ENCODE peak calls at places on chromosomes 2 and 18, in ten cellular contexts. H is pancreas; U is Panc1; D is right lobe of liver; E is iPS DF 6.9; M is K562; T is astrocyte; P is mucosa of descending colon; F is neural progenitor cell; S is CD8-positive, alpha-beta T cell. Q is an unnamed sample. For H3K36me3, the result is how much of the 10 kb centered on the place peaks cover.

GRCh38 chr18:25075793-25076192 is 276.2 kb downstream of the ZNF521 start:
- DNase-seq in H (no peak), U (no peak), D (no peak), E (no peak), M (no peak), T (peak), P (no peak), F (no peak), S (no peak), Q (no peak)

GRCh38 chr18:79595876-79596374 is 83.7 kb upstream of the CTDP1 start:
- DNase-seq in H (no peak), U (no peak), D (peak), E (no peak), M (no peak), T (no peak), P (peak), F (no peak), S (no peak), Q (no peak)

GRCh38 chr18:79720359-79720733 is 40.7 kb downstream of the CTDP1 start:
- DNase-seq in H (no peak), U (no peak), D (no peak), E (no peak), M (no peak), T (no peak), P (no peak), F (no peak), S (peak), Q (no peak)

GRCh38 chr2:137228566-137228965 is 463.2 kb downstream of the THSD7B start:
- DNase-seq in H (no peak), U (peak), D (no peak), E (no peak), M (no peak), T (peak), P (no peak), F (no peak), S (no peak), Q (no peak)

GRCh38 chr2:231905026-231905425 is 21.2 kb downstream of the NPPC start:
- DNase-seq in H (no peak), U (no peak), D (no peak), E (no peak), M (no peak), T (no peak), P (no peak), F (no peak), S (no peak), Q (no peak)

GRCh38 chr2:163319006-163319405 is 416.8 kb downstream of the FIGN start:
- DNase-seq in H (no peak), U (peak), D (no peak), E (no peak), M (no peak), T (peak), P (no peak), F (no peak), S (no peak), Q (no peak)

GRCh38 chr2:15313657-15314056 is 247.5 kb downstream of the NBAS start:
- DNase-seq in H (no peak), U (no peak), D (no peak), E (no peak), M (no peak), T (peak), P (no peak), F (no peak), S (no peak), Q (no peak)

GRCh38 chr2:192555740-192556139 is 361.0 kb upstream of the TMEFF2 start:
- DNase-seq in H (no peak), U (no peak), D (no peak), E (no peak), M (no peak), T (no peak), P (no peak), F (no peak), S (no peak), Q (no peak)

GRCh38 chr2:131039535-131039907 is 53.7 kb downstream of the FAM168B start:
- DNase-seq in H (no peak), U (no peak), D (no peak), E (no peak), M (no peak), T (no peak), P (no peak), F (no peak), S (no peak), Q (peak)

GRCh38 chr2:145380436-145381017 is 860.6 kb upstream of the ZEB2 start:
- DNase-seq in H (no peak), U (no peak), D (no peak), E (no peak), M (no peak), T (peak), P (no peak), F (no peak), S (no peak), Q (no peak)

GRCh38 chr2:220499281-220499680 is 871.9 kb downstream of the SLC4A3 start:
- DNase-seq in H (no peak), U (no peak), D (no peak), E (no peak), M (no peak), T (peak), P (no peak), F (peak), S (no peak), Q (no peak)

GRCh38 chr2:210496512-210496911 is 20.0 kb upstream of the LANCL1 start:
- DNase-seq in H (no peak), U (no peak), D (no peak), E (no peak), M (no peak), T (no peak), P (no peak), F (no peak), S (no peak), Q (no peak)

GRCh38 chr2:226431301-226431955 is 368.2 kb downstream of the IRS1 start:
- DNase-seq in H (no peak), U (no peak), D (no peak), E (no peak), M (no peak), T (peak), P (no peak), F (no peak), S (no peak), Q (no peak)

GRCh38 chr2:162475661-162476060 is 131.7 kb downstream of the GCA start:
- DNase-seq in H (peak), U (no peak), D (no peak), E (no peak), M (no peak), T (peak), P (no peak), F (peak), S (no peak), Q (no peak)

GRCh38 chr18:22509423-22509822 is 91.7 kb upstream of the CTAGE1 start:
- DNase-seq in H (no peak), U (no peak), D (no peak), E (no peak), M (peak), T (no peak), P (no peak), F (no peak), S (no peak), Q (no peak)

GRCh38 chr2:177322801-177323261 is 58.3 kb upstream of the NFE2L2 start:
- DNase-seq in H (peak), U (no peak), D (peak), E (no peak), M (no peak), T (no peak), P (peak), F (no peak), S (no peak), Q (no peak)

GRCh38 chr2:75055820-75056675 is 97.6 kb downstream of the POLE4 start:
- DNase-seq in H (no peak), U (no peak), D (no peak), E (peak), M (no peak), T (peak), P (no peak), F (peak), S (no peak), Q (peak)

GRCh38 chr2:52115750-52116149 is 1083.8 kb upstream of the NRXN1 start:
- DNase-seq in H (no peak), U (no peak), D (no peak), E (no peak), M (no peak), T (peak), P (no peak), F (no peak), S (no peak), Q (no peak)

GRCh38 chr18:79578396-79579260 is 101.0 kb upstream of the CTDP1 start:
- DNase-seq in H (no peak), U (no peak), D (peak), E (no peak), M (no peak), T (no peak), P (no peak), F (no peak), S (no peak), Q (no peak)

GRCh38 chr18:21391074-21391673 is 149.1 kb downstream of the GREB1L start:
- DNase-seq in H (no peak), U (peak), D (no peak), E (no peak), M (no peak), T (peak), P (no peak), F (no peak), S (no peak), Q (no peak)

GRCh38 chr2:6812857-6813530 is 52.7 kb downstream of the CMPK2 start:
- DNase-seq in H (no peak), U (no peak), D (no peak), E (no peak), M (no peak), T (no peak), P (no peak), F (no peak), S (no peak), Q (peak)

GRCh38 chr2:190137561-190137960 is 75.0 kb upstream of the MSTN start:
- DNase-seq in H (no peak), U (no peak), D (peak), E (no peak), M (no peak), T (no peak), P (no peak), F (no peak), S (no peak), Q (no peak)

GRCh38 chr2:67486041-67486796 is 89.1 kb downstream of the ETAA1 start:
- DNase-seq in H (peak), U (no peak), D (no peak), E (no peak), M (no peak), T (peak), P (no peak), F (no peak), S (no peak), Q (no peak)

GRCh38 chr2:39370101-39370500 is 67.0 kb downstream of the MAP4K3 start:
- DNase-seq in H (no peak), U (no peak), D (no peak), E (no peak), M (no peak), T (peak), P (no peak), F (no peak), S (no peak), Q (no peak)

GRCh38 chr18:62030091-62030985 is 137.5 kb upstream of the RNF152 start:
- DNase-seq in H (no peak), U (no peak), D (no peak), E (no peak), M (no peak), T (peak), P (no peak), F (no peak), S (no peak), Q (no peak)

GRCh38 chr2:227010433-227010832 is 153.6 kb downstream of the COL4A4 start:
- DNase-seq in H (no peak), U (no peak), D (no peak), E (no peak), M (no peak), T (peak), P (no peak), F (no peak), S (no peak), Q (no peak)

GRCh38 chr2:233819884-233820765 is 34.2 kb downstream of the HJURP start:
- DNase-seq in H (peak), U (no peak), D (no peak), E (no peak), M (no peak), T (no peak), P (no peak), F (no peak), S (no peak), Q (no peak)

GRCh38 chr2:235206980-235207579 is 255.3 kb downstream of the SH3BP4 start:
- DNase-seq in H (no peak), U (no peak), D (no peak), E (no peak), M (no peak), T (no peak), P (no peak), F (no peak), S (no peak), Q (no peak)

GRCh38 chr2:165877565-165878550 is 75.7 kb downstream of the TTC21B start:
- DNase-seq in H (no peak), U (no peak), D (no peak), E (no peak), M (no peak), T (peak), P (no peak), F (no peak), S (no peak), Q (no peak)
- H3K36me3 ChIP-seq in H (under half), U (under half), D (under half), E (under half), M (under half), T (under half), P (under half), F (under half), S (under half), Q (under half)

GRCh38 chr2:134946073-134946472 is 27.5 kb downstream of the CCNT2 start:
- DNase-seq in H (no peak), U (no peak), D (no peak), E (no peak), M (no peak), T (no peak), P (no peak), F (no peak), S (no peak), Q (no peak)
- H3K36me3 ChIP-seq in H (under half), U (under half), D (under half), E (under half), M (half or more), T (under half), P (under half), F (under half), S (under half), Q (under half)

GRCh38 chr2:71389379-71390072 is 57.9 kb downstream of the ZNF638 start:
- DNase-seq in H (no peak), U (no peak), D (no peak), E (no peak), M (no peak), T (no peak), P (no peak), F (no peak), S (no peak), Q (no peak)

GRCh38 chr2:71395471-71395870 is 57.9 kb upstream of the DYSF start:
- DNase-seq in H (no peak), U (no peak), D (no peak), E (no peak), M (no peak), T (no peak), P (no peak), F (no peak), S (no peak), Q (no peak)

GRCh38 chr2:71388214-71388613 is 56.6 kb downstream of the ZNF638 start:
- DNase-seq in H (no peak), U (no peak), D (no peak), E (no peak), M (no peak), T (no peak), P (no peak), F (no peak), S (no peak), Q (no peak)

GRCh38 chr2:71393216-71393615 is 60.1 kb upstream of the DYSF start:
- DNase-seq in H (no peak), U (no peak), D (no peak), E (no peak), M (no peak), T (no peak), P (no peak), F (no peak), S (no peak), Q (no peak)
- H3K36me3 ChIP-seq in H (under half), U (under half), D (under half), E (under half), M (half or more), T (under half), P (under half), F (under half), S (under half), Q (under half)

DNA sequence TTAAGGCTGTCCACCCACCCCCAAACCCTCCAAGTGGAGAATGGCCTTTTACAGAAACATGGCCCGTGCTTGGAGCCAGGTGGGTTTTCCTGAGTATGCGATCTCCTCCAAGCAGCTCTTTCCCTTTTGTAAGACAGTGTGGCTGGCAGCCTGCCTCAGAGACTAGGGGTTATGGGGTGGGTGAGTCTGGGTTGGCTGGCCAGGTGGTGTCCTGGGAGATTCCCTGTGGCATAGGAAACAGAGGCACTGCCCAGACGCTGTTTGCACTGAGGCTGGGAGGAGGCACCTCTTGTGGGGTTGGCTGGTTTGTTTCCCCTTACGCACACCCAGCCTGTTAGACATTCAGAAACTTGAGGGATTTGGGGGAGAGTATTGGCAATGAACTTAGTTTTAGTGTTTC is 82.3 kb upstream of the MCFD2 start:
- DNase-seq in H (no peak), U (no peak), D (no peak), E (no peak), M (no peak), T (no peak), P (no peak), F (no peak), S (no peak), Q (no peak)
- H3K36me3 ChIP-seq in H (under half), U (under half), D (under half), E (under half), M (under half), T (under half), P (under half), F (under half), S (under half), Q (under half)

GRCh38 chr2:112121682-112122254 is 16.4 kb upstream of the FBLN7 start:
- DNase-seq in H (no peak), U (no peak), D (no peak), E (no peak), M (no peak), T (peak), P (no peak), F (peak), S (peak), Q (no peak)

DNA sequence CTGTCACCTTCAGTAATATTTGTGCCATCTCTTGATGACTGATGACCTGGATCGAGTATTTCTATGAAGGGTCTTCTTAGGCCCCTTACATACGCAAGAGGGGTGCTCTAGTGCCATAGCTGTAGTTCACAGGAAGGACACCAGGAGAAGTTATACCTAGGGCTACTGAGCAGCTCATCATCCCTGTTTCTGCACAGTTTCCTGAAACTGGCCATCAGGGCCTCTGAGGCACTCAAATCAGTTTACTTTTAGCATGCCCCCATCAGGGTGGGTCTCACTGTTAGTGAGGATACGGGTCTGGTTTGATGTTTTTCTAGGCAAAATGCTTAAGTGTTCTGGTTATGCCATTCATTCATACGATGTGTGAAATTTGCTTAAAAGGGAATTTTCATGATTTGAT is 20.0 kb upstream of the FBLN7 start:
- DNase-seq in H (no peak), U (no peak), D (no peak), E (no peak), M (no peak), T (no peak), P (no peak), F (peak), S (no peak), Q (peak)
- H3K36me3 ChIP-seq in H (under half), U (under half), D (under half), E (under half), M (under half), T (under half), P (under half), F (under half), S (under half), Q (under half)

GRCh38 chr2:26172189-26172865 is 561 bp upstream of the GAREM2 start:
- DNase-seq in H (no peak), U (no peak), D (no peak), E (no peak), M (peak), T (no peak), P (no peak), F (no peak), S (no peak), Q (no peak)

GRCh38 chr2:26168785-26169184 is 4.1 kb upstream of the GAREM2 start:
- DNase-seq in H (no peak), U (no peak), D (no peak), E (no peak), M (no peak), T (no peak), P (no peak), F (no peak), S (no peak), Q (no peak)

GRCh38 chr2:26169226-26169625 is 3.7 kb upstream of the GAREM2 start:
- DNase-seq in H (no peak), U (no peak), D (no peak), E (no peak), M (no peak), T (no peak), P (no peak), F (no peak), S (no peak), Q (no peak)

GRCh38 chr2:26169681-26170414 is 3.0 kb upstream of the GAREM2 start:
- DNase-seq in H (no peak), U (no peak), D (no peak), E (no peak), M (no peak), T (no peak), P (no peak), F (no peak), S (no peak), Q (no peak)

GRCh38 chr2:26170795-26171194 is 2.1 kb upstream of the GAREM2 start:
- DNase-seq in H (no peak), U (no peak), D (no peak), E (no peak), M (no peak), T (no peak), P (no peak), F (no peak), S (no peak), Q (peak)
- H3K36me3 ChIP-seq in H (under half), U (under half), D (under half), E (under half), M (under half), T (under half), P (under half), F (under half), S (under half), Q (under half)

Q was measured in H7.